ENCODE peak calls at places on chromosomes 12 and 14, in nine cellular contexts. E, G, U, X, O, N, J, W and B are unnamed samples.

GRCh38 chr14:55026441-55026792 is 482 bp downstream of the WDHD1 start:
- DNase-seq in E (no peak), G (no peak), U (no peak), X (no peak), O (no peak), N (no peak), J (no peak), W (no peak), B (no peak)

GRCh38 chr12:68532887-68533248 is 77.8 kb upstream of the RAP1B start:
- DNase-seq in E (no peak), G (no peak), U (no peak), X (no peak), O (no peak), N (no peak), J (no peak), W (no peak), B (no peak)

GRCh38 chr12:1790470-1790869 is 29.9 kb upstream of the LRTM2 start:
- DNase-seq in E (no peak), G (no peak), U (no peak), X (no peak), O (no peak), N (no peak), J (no peak), W (no peak), B (peak)

GRCh38 chr12:67284561-67284960 is 15.4 kb downstream of the CAND1 start:
- DNase-seq in E (no peak), G (no peak), U (no peak), X (no peak), O (no peak), N (no peak), J (no peak), W (no peak), B (no peak)

GRCh38 chr12:131063427-131063826 is 109.7 kb downstream of the ADGRD1 start:
- DNase-seq in E (no peak), G (no peak), U (no peak), X (no peak), O (no peak), N (no peak), J (no peak), W (no peak), B (no peak)

GRCh38 chr14:104458845-104459244 is 120.7 kb upstream of the C14orf180 start:
- DNase-seq in E (no peak), G (peak), U (no peak), X (no peak), O (no peak), N (no peak), J (no peak), W (no peak), B (no peak)

GRCh38 chr14:86712176-86712575 is 1182.2 kb downstream of the FLRT2 start:
- DNase-seq in E (no peak), G (no peak), U (no peak), X (no peak), O (no peak), N (no peak), J (no peak), W (no peak), B (no peak)

GRCh38 chr12:113766880-113767878 is 198.9 kb downstream of the RBM19 start:
- DNase-seq in E (no peak), G (no peak), U (peak), X (no peak), O (no peak), N (no peak), J (no peak), W (no peak), B (no peak)

GRCh38 chr14:50871914-50872732 is at the start of gene ABHD12B:
- DNase-seq in E (no peak), G (no peak), U (no peak), X (peak), O (no peak), N (no peak), J (no peak), W (no peak), B (no peak)

GRCh38 chr12:39188689-39189088 is 254.2 kb downstream of the KIF21A start:
- DNase-seq in E (no peak), G (no peak), U (no peak), X (no peak), O (no peak), N (no peak), J (no peak), W (no peak), B (no peak)
- TF ChIP-seq POLR2A in E (no peak), G (no peak), U (no peak), X (no peak), O (no peak), N (no peak), J (no peak), W (no peak), B (no peak)

GRCh38 chr12:46388427-46388992 is 15.9 kb upstream of the SLC38A2 start:
- DNase-seq in E (no peak), G (no peak), U (no peak), X (no peak), O (no peak), N (no peak), J (no peak), W (no peak), B (no peak)
- H3K4me3 ChIP-seq in E (no peak), G (no peak), U (no peak), X (no peak), O (peak), N (no peak), J (no peak), W (no peak), B (no peak)

DNA sequence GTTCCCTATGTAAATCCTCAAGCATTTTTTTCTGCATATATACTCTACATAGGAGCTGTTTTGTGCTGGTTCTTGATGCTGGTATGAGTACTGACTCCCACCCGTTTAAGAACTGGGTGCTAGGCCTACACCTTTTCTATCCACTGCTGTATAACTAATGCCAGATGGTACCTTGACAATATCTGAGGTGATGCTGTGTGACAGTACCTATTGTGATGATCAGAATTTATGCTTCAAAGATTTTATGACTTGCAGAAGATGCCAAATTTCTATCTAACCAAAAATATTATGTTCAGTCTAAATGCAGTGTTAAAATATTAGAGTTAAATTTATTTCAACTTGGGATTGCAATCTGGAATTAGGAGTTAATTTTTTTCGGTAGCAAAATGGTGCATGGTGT is 272.3 kb upstream of the NOVA1 start:
- DNase-seq in E (no peak), G (no peak), U (no peak), X (no peak), O (no peak), N (no peak), J (no peak), W (no peak), B (no peak)
- TF ChIP-seq POLR2A in E (no peak), G (no peak), U (no peak), X (no peak), O (no peak), N (no peak), J (no peak), W (no peak), B (no peak)

GRCh38 chr12:3746758-3747157 is 6.2 kb downstream of the CRACR2A start:
- DNase-seq in E (no peak), G (no peak), U (no peak), X (no peak), O (no peak), N (no peak), J (no peak), W (no peak), B (no peak)

GRCh38 chr12:3743803-3744202 is 9.1 kb downstream of the CRACR2A start:
- DNase-seq in E (no peak), G (no peak), U (no peak), X (no peak), O (no peak), N (no peak), J (no peak), W (no peak), B (peak)

GRCh38 chr12:3741882-3742672 is 10.8 kb downstream of the CRACR2A start:
- DNase-seq in E (no peak), G (no peak), U (no peak), X (no peak), O (no peak), N (no peak), J (no peak), W (no peak), B (no peak)

GRCh38 chr12:3745152-3745551 is 7.8 kb downstream of the CRACR2A start:
- DNase-seq in E (no peak), G (peak), U (no peak), X (no peak), O (no peak), N (no peak), J (no peak), W (no peak), B (no peak)

DNA sequence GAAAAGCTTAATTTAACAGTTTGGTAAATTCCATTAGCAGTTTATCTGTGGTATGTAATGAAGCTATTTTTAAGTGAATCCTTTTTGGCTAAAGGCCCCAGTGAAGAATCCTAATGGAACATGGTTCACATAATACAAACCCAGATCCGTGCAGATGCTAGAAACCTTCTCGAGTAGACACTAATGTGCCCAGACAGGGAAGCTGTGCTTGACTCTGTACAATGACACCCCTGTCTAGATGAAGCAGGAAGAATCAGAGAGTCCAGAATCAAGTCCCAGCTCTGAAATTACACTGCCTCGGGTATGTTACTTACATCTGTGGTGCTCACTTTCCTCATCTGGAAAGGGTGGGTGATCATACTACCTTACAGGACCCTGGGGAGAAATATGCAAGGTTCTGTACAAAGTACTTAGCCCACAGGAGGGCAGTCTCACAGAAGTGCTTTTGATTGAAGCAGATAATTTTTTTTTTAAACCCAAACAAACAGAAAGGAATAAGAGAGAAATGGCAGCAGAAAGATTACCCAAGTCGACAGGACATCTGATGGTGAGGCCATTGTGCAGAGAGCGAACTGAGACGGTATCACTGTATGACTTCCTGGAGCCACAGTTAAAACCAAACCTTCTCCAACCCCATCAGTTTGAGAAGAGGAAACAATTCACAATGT is 8.6 kb downstream of the CRACR2A start:
- DNase-seq in E (no peak), G (no peak), U (no peak), X (no peak), O (no peak), N (no peak), J (no peak), W (no peak), B (no peak)
- H3K4me3 ChIP-seq in E (no peak), G (no peak), U (no peak), X (no peak), O (no peak), N (no peak), J (no peak), W (no peak), B (no peak)

GRCh38 chr14:33952541-33952940 is 1.7 kb upstream of the EGLN3 start:
- DNase-seq in E (no peak), G (no peak), U (no peak), X (no peak), O (no peak), N (no peak), J (no peak), W (no peak), B (no peak)

GRCh38 chr14:33949051-33950037 is 1.5 kb downstream of the EGLN3 start:
- DNase-seq in E (no peak), G (no peak), U (no peak), X (no peak), O (no peak), N (no peak), J (no peak), W (no peak), B (no peak)

GRCh38 chr14:33948143-33948962 is 2.5 kb downstream of the EGLN3 start:
- DNase-seq in E (no peak), G (no peak), U (no peak), X (no peak), O (no peak), N (no peak), J (no peak), W (no peak), B (no peak)

GRCh38 chr14:33951183-33951840 is 438 bp upstream of the EGLN3 start:
- DNase-seq in E (no peak), G (no peak), U (no peak), X (no peak), O (no peak), N (no peak), J (no peak), W (no peak), B (no peak)

DNA sequence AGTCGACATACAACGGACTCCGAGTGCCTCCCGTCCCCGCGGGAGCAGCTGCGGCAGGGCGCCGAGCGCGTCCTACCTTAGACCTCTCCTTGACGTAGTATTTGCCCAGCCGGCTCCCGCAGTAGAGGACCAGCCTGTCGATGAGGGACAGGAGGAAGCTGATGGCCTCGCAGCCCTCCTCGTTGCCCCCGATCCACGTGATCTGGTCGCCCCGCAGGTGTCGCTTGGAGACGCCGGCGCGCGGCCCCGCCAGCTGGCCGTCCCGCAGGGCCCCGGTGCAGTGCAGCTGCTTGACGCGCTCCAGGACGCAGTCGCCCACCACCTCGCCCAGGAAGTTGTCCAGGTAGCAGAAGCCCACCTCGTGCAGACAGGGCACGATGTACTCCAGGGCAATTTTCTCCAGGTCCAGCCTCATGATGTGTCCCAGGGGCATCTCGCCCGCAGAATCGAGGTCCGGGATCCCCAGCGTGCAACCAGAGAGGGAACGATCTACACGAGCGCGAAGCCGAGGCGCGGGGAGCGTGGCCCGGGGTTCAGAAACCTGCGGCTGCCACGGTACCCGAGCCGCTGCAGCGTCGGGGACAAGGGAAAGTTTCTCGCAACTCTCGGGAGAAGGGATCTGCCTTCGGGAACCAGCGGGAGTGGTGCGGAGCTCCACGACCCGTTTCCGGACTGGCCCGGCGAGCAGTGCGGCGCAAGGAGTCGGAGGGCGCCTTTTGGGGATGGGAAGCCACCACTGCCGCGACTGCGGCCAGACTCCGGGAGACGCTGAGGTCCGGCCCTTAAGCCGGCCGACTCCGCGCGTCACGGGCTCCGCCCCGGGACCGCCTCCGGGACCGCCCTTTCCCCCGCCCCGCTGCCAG is at the start of gene EGLN3:
- DNase-seq in E (peak), G (peak), U (peak), X (peak), O (peak), N (peak), J (peak), W (peak), B (peak)
- TF ChIP-seq POLR2A in E (peak), G (peak), U (peak), X (peak), O (peak), N (no peak), J (peak), W (peak), B (peak)

DNA sequence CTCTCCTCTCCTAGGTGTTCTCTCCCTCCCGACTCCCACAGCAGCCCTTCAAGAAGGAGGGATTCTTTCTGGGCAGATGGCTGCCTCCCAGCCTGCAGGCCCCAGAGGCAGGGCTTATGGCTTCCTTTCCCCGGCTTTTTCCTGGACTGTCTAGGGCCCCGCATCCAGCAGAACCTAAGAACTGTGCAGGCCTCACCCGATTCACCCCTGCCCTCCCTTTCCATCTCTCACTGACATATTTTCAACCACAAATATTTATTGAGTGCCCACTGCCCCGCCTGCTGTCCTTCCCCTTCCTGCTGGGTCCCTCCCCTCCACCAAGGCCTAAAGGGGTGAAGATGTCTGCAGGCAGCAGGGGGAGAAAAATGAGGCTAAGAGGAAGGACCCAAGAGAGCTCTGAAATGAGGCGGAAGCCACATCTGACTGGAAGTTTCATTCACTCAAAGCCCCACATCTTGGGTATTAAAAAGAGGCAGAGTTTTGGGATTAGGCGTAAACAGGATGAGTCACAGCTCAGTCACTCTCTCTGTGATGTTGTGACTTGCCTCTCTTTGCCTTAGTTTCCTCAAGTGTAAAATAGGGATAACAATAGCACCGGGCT is 2.9 kb downstream of the SCNN1A start:
- DNase-seq in E (no peak), G (no peak), U (peak), X (no peak), O (no peak), N (peak), J (no peak), W (no peak), B (peak)
- H3K4me3 ChIP-seq in E (peak), G (no peak), U (no peak), X (no peak), O (no peak), N (no peak), J (no peak), W (no peak), B (peak)

DNA sequence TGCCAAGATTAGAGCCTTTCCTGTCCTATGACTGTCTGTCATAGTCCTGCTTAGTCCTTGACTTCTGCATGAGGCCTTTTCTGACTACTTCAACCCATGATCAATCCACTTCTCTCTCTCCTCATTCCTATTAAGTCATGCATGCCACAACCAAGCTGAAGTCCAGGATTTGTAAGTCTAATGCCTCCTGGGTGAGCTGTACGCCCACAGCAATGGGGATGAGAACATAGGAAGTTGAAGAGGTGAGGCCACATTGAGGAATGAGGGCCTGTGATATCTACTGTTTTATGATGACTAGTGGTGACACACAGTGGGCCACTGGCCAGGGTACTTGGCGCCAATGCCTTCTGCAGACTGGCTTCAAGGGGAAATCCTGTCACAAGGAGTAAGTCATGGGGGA is 994.1 kb upstream of the TMEM132C start:
- DNase-seq in E (no peak), G (no peak), U (no peak), X (no peak), O (no peak), N (no peak), J (no peak), W (no peak), B (no peak)
- TF ChIP-seq POLR2A in E (no peak), G (no peak), U (no peak), X (no peak), O (no peak), N (no peak), J (no peak), W (no peak), B (no peak)

DNA sequence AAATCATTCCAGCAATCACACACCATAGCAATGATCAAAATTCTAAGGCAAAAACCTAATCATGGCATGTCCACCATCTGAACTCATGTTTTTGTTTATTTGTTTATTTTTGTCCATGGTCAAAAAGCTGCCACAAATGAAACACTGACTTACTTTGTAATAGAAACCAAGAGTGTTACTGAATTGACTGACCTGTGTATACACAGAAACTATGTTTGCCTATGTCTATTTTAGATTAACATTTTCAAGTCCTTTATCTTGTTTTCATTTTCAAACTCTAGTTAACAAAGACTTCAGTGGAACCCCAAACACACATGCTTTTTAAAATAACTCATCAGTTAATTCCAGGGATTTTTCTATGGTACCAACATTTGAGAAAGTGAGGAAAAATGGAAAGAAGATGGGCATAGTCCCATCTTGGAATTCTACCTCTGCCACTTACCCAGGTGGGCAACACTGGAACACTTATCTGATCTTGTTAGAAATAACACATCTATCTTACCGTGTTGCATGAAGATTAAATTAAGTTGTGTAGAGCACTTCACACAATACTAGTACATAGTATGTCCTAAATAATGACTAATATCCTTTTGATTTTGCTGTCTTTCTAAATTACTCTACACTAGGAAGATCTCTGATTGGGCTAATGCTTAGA is 6.4 kb downstream of the LUM start:
- DNase-seq in E (no peak), G (no peak), U (no peak), X (no peak), O (no peak), N (no peak), J (no peak), W (no peak), B (no peak)
- H3K4me3 ChIP-seq in E (no peak), G (no peak), U (no peak), X (no peak), O (no peak), N (no peak), J (peak), W (no peak), B (peak)

GRCh38 chr12:53486730-53487487 is 12.3 kb downstream of the MAP3K12 start:
- DNase-seq in E (no peak), G (peak), U (no peak), X (peak), O (no peak), N (no peak), J (no peak), W (peak), B (no peak)
- TF ChIP-seq POLR2A in E (no peak), G (no peak), U (no peak), X (no peak), O (no peak), N (no peak), J (no peak), W (no peak), B (no peak)